ENCODE peak calls at places on chromosomes 6 and 20, in five cellular contexts. C, R, T, D and Q are unnamed samples.

GRCh38 chr6:443621-444175 is 52.1 kb downstream of the IRF4 start:
- DNase-seq in C (no peak), T (no peak), R (no peak), D (no peak), Q (no peak)

GRCh38 chr6:37033255-37033654 is 27.8 kb downstream of the FGD2 start:
- DNase-seq in R (no peak), D (no peak), C (no peak), T (peak), Q (no peak)

GRCh38 chr20:51801220-51801991 is 915 bp downstream of the SALL4 start:
- DNase-seq in T (no peak), D (no peak), C (no peak), R (no peak), Q (no peak)

GRCh38 chr6:41097467-41098090 is 24.8 kb downstream of the NFYA start:
- DNase-seq in D (peak), T (no peak), R (no peak), C (no peak), Q (no peak)

GRCh38 chr6:22361576-22361975 is 64.7 kb upstream of the PRL start:
- DNase-seq in R (no peak), T (no peak), D (no peak), C (no peak), Q (no peak)

GRCh38 chr6:104638841-104639290 is 220.9 kb downstream of the HACE1 start:
- DNase-seq in C (peak), R (no peak), D (no peak), T (no peak), Q (no peak)

GRCh38 chr6:28673800-28674671 is 148.4 kb downstream of the GPX5 start:
- DNase-seq in R (no peak), D (peak), T (no peak), C (no peak), Q (peak)

GRCh38 chr6:110385458-110385863 is 27.3 kb upstream of the METTL24 start:
- DNase-seq in D (no peak), C (no peak), R (no peak), T (no peak), Q (no peak)

GRCh38 chr6:39599341-39599740 is 125.9 kb downstream of the KIF6 start:
- DNase-seq in R (no peak), T (no peak), C (no peak), D (no peak), Q (no peak)

GRCh38 chr6:166860392-166860791 is 96.0 kb downstream of the RNASET2 start:
- DNase-seq in D (no peak), R (no peak), C (no peak), T (no peak), Q (no peak)

GRCh38 chr6:41638801-41639555 is 710 bp downstream of the MDFI start:
- DNase-seq in C (no peak), T (no peak), D (no peak), R (no peak), Q (no peak)